ENCODE peak calls at places on chromosome 16, in five cellular contexts. W is lower leg skin, I is WERI-Rb-1, R is adrenal gland, U is astrocyte of the cerebellum. Q is an unnamed sample.

GRCh38 chr16:1793578-1794220 is at the start of gene IGFALS:
- DNase-seq in R (no peak), U (no peak), W (no peak), I (no peak), Q (no peak)

GRCh38 chr16:82753821-82754220 is 127.1 kb downstream of the CDH13 start:
- DNase-seq in I (no peak), R (no peak), W (no peak), U (no peak), Q (no peak)

GRCh38 chr16:85027349-85027967 is at the start of gene KIAA0513:
- DNase-seq in U (peak), W (peak), I (peak), R (peak), Q (peak)

GRCh38 chr16:84633622-84634021 is 14.7 kb upstream of the KLHL36 start:
- DNase-seq in W (peak), U (no peak), I (no peak), R (peak), Q (no peak)

GRCh38 chr16:10964039-10964890 is 19.9 kb downstream of the CLEC16A start:
- DNase-seq in U (peak), R (peak), I (peak), W (peak), Q (no peak)

GRCh38 chr16:11535494-11535893 is 51.2 kb downstream of the LITAF start:
- DNase-seq in I (no peak), R (no peak), U (no peak), W (no peak), Q (no peak)

GRCh38 chr16:2963074-2963610 is 933 bp upstream of the KREMEN2 start:
- DNase-seq in I (peak), W (peak), U (no peak), R (no peak), Q (no peak)

GRCh38 chr16:65122974-65123845 is 1.3 kb upstream of the CDH11 start:
- DNase-seq in R (peak), U (peak), W (peak), I (peak), Q (no peak)

GRCh38 chr16:5965321-5965720 is 867.7 kb upstream of the EEF2KMT start:
- DNase-seq in U (no peak), R (no peak), I (no peak), W (no peak), Q (no peak)

GRCh38 chr16:30604316-30604947 is 5.8 kb downstream of the ZNF689 start:
- DNase-seq in U (no peak), W (no peak), I (no peak), R (no peak), Q (no peak)

GRCh38 chr16:84117482-84117843 is 721 bp upstream of the MBTPS1 start:
- DNase-seq in U (no peak), R (no peak), I (no peak), W (no peak), Q (no peak)

GRCh38 chr16:48622456-48623303 is 12.7 kb upstream of the N4BP1 start:
- DNase-seq in W (peak), I (no peak), R (no peak), U (no peak), Q (no peak)

GRCh38 chr16:83933885-83934683 is 19.0 kb upstream of the OSGIN1 start:
- DNase-seq in I (no peak), U (no peak), R (no peak), W (no peak), Q (no peak)

GRCh38 chr16:1770328-1771071 is 843 bp downstream of the NME3 start:
- DNase-seq in U (no peak), W (no peak), I (peak), R (peak), Q (no peak)

GRCh38 chr16:18979936-18980335 is 3.8 kb upstream of the TMC7 start:
- DNase-seq in R (no peak), W (no peak), U (no peak), I (no peak), Q (no peak)

GRCh38 chr16:64416232-64417010 is 705.4 kb downstream of the CDH11 start:
- DNase-seq in U (peak), R (no peak), W (no peak), I (no peak), Q (peak)

GRCh38 chr16:77077523-77077922 is 113.5 kb upstream of the MON1B start:
- DNase-seq in U (no peak), I (no peak), W (no peak), R (no peak), Q (no peak)

GRCh38 chr16:64440421-64440831 is 681.4 kb downstream of the CDH11 start:
- DNase-seq in I (no peak), R (peak), W (no peak), U (peak), Q (peak)

GRCh38 chr16:81238296-81239011 is at the start of gene BCO1:
- DNase-seq in U (peak), W (no peak), I (peak), R (no peak), Q (peak)

GRCh38 chr16:977096-977701 is 4.4 kb upstream of the SOX8 start:
- DNase-seq in I (no peak), R (peak), W (no peak), U (no peak), Q (no peak)

GRCh38 chr16:19846421-19846820 is 38.2 kb downstream of the GPRC5B start:
- DNase-seq in I (no peak), R (no peak), U (no peak), W (no peak), Q (no peak)

GRCh38 chr16:29790949-29791844 is 646 bp downstream of the KIF22 start:
- DNase-seq in I (no peak), W (no peak), R (no peak), U (no peak), Q (no peak)

GRCh38 chr16:3536271-3536671 is 35.5 kb downstream of the CLUAP1 start:
- DNase-seq in U (peak), R (no peak), I (no peak), W (no peak), Q (no peak)

GRCh38 chr16:50323335-50324011 is 45.3 kb downstream of the BRD7 start:
- DNase-seq in R (peak), W (no peak), I (peak), U (no peak), Q (no peak)

GRCh38 chr16:78584991-78585390 is 485.5 kb downstream of the WWOX start:
- DNase-seq in W (no peak), U (no peak), R (no peak), I (no peak), Q (no peak)

GRCh38 chr16:2611499-2611862 is 70.8 kb upstream of the KCTD5 start:
- DNase-seq in R (no peak), I (no peak), U (no peak), W (peak), Q (no peak)

GRCh38 chr16:49023095-49023494 is 258.5 kb downstream of the CBLN1 start:
- DNase-seq in U (peak), I (no peak), R (no peak), W (no peak), Q (no peak)

GRCh38 chr16:80591071-80591935 is 50.5 kb downstream of the DYNLRB2 start:
- DNase-seq in R (no peak), U (no peak), W (no peak), I (no peak), Q (no peak)

GRCh38 chr16:9311303-9311954 is 220.0 kb downstream of the HAPSTR1 start:
- DNase-seq in R (peak), U (no peak), W (peak), I (peak), Q (no peak)

GRCh38 chr16:4378202-4378666 is 6.6 kb downstream of the VASN start:
- DNase-seq in W (peak), I (no peak), R (no peak), U (no peak), Q (no peak)

GRCh38 chr16:29876578-29877249 is 13.7 kb upstream of the CDIPT start:
- DNase-seq in W (no peak), R (no peak), I (no peak), U (no peak), Q (no peak)

GRCh38 chr16:55030944-55031343 is 100.3 kb downstream of the IRX5 start:
- DNase-seq in R (no peak), I (peak), U (no peak), W (peak), Q (no peak)

GRCh38 chr16:86578056-86578455 is 293 bp upstream of the FOXL1 start:
- DNase-seq in R (no peak), W (no peak), I (no peak), U (no peak), Q (no peak)
- H3K4me3 ChIP-seq in R (peak), W (no peak), I (no peak), U (peak), Q (no peak)

GRCh38 chr16:67966549-67967182 is 1.8 kb downstream of the SLC12A4 start:
- DNase-seq in U (no peak), W (no peak), I (peak), R (no peak), Q (no peak)
- H3K4me3 ChIP-seq in U (peak), W (no peak), I (no peak), R (peak), Q (peak)

DNA sequence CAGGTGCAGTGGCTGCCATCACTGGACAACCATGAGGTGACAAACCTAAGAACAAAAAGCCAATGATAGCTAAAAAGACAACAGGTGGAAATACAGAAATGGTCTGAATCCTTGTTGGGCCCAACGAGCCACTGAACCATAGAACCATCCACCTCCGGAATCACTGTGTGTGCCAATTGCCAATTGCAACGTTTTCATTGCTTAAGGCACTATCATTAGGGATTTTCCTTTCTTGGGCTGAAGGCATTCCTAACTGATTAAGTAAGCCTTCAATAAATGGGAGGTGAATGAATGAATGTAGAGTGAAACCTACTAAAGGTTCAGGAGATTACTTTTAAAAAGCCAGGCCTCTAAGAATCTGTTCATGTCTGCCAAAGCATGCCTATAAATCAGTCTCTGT is 3.6 kb downstream of the USP31 start:
- DNase-seq in U (peak), W (no peak), I (no peak), R (no peak), Q (no peak)
- H3K4me3 ChIP-seq in U (no peak), W (no peak), I (no peak), R (no peak), Q (no peak)

DNA sequence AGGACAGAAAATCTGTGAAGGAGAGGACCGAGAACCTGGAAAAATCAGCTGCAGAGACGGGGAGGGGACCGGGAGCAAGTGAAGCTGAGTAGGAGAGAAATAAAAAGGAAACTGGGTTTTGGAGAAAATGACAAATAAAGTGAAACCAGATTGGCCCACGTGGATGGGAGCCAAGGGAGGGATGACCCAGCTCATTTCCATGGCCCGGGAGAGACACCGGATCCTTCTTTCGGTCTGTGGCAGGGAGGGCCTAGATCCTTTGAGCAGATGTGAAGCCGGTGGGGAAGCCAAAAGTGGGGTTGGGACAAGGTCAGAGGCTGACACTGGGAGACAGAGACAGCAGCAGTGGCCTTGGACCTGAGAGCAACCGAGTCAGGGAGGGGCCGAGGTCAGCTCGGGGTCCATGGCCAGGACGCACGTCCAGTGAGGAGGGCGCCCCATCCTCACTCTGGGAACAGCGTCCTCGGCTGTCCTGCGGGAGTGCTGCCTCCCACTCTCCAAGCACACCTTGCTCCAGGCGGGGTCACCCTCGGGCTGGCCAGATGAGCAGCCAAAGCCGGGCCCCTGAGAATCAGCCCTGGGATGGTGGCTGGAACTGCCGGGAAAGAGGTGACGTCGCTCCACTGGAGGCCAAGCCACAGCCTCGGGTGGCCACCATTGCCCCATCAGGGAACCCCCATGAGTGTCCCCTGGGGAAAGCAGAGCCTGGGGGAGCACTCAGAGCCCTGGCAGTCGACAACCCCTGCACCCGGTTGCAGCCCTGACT is 50.8 kb upstream of the CDR2 start:
- DNase-seq in I (no peak), W (peak), U (no peak), R (peak), Q (no peak)
- H3K4me3 ChIP-seq in I (no peak), W (no peak), U (no peak), R (no peak), Q (peak)

GRCh38 chr16:57986196-57986595 is 14.3 kb downstream of the ZNF319 start:
- DNase-seq in R (no peak), U (no peak), W (no peak), I (no peak), Q (no peak)
- H3K4me3 ChIP-seq in R (no peak), U (no peak), W (no peak), I (no peak), Q (no peak)

GRCh38 chr16:27399969-27400368 is 2.0 kb upstream of the IL21R start:
- DNase-seq in W (no peak), R (no peak), U (no peak), I (no peak), Q (no peak)
- H3K4me3 ChIP-seq in W (no peak), R (no peak), U (no peak), I (no peak), Q (no peak)

DNA sequence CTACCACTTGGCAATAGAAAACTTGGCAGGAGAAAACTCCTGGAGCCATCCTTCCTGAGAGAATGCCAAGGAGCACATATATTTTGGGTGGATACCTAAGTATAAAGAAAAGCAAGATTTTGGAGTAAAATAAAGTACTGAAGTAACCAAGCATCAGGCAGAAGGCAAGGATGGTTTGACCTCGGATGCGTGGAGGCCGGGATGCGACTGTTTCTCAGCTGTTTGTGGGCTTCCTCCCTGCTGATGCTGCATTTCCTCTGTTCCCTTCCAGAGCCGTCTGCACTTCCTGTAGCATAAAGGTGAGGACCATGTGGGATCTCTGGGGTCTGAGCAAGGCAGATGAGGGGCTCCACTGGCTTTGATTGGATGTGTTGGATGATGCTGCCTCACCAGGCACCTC is 5.5 kb upstream of the TCF25 start:
- DNase-seq in W (no peak), R (no peak), I (no peak), U (no peak), Q (no peak)
- H3K4me3 ChIP-seq in W (no peak), R (no peak), I (no peak), U (no peak), Q (no peak)

DNA sequence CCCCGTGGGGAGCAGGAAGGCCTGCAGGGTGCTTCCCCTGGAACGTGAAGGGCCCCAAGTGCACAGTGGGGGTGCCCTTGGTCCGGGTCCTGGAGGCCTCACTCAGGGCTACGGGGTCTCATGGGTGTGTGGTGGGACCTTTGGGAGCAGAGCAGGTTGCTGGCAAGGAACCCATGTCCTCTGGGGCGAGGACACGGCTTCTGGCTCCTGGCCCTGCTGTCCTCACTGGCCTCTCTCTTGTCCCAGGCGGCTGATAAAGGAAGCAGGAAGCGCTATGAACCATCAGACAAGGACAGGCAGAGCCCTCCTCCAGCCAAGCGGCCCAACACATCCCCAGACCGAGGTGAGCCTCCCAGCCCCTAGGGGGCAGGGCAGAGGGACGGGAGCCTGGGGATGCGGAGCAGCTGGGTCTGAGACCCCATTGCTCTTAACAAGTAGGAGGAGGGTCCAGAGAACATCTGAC is 9.8 kb upstream of the IL17C start:
- DNase-seq in R (peak), U (no peak), W (no peak), I (peak), Q (no peak)
- H3K4me3 ChIP-seq in R (no peak), U (no peak), W (no peak), I (no peak), Q (no peak)

Q was measured in AG09309.